ENCODE peak calls at places on chromosomes 13 and 19, in four cellular contexts. R is GM12878, O is H1, T is K562. G is an unnamed sample.

GRCh38 chr19:1045247-1045603 is 5.3 kb downstream of the ABCA7 start:
- DNase-seq in R (no peak), O (no peak), T (peak), G (peak)

GRCh38 chr13:109778102-109778542 is 8.3 kb downstream of the IRS2 start:
- DNase-seq in R (no peak), O (no peak), T (no peak), G (no peak)

GRCh38 chr19:18205180-18205915 is 1.5 kb upstream of the RAB3A start:
- DNase-seq in R (no peak), O (no peak), T (peak), G (no peak)

GRCh38 chr19:58394821-58395219 is 636 bp upstream of the RNF225 start:
- DNase-seq in R (no peak), O (no peak), T (no peak), G (no peak)

GRCh38 chr13:79485014-79485441 is 4.1 kb downstream of the NDFIP2 start:
- DNase-seq in R (no peak), O (no peak), T (no peak), G (peak)

GRCh38 chr19:50794074-50794777 is 4.0 kb downstream of the ACP4 start:
- DNase-seq in R (no peak), O (no peak), T (peak), G (no peak)

GRCh38 chr19:12757544-12758274 is 6.1 kb downstream of the BEST2 start:
- DNase-seq in R (no peak), O (peak), T (peak), G (peak)

GRCh38 chr13:90709329-90709728 is 638.2 kb upstream of the MIR17HG start:
- DNase-seq in R (no peak), O (no peak), T (no peak), G (no peak)

GRCh38 chr13:92074658-92075057 is 676.2 kb downstream of the GPC5 start:
- DNase-seq in R (no peak), O (no peak), T (no peak), G (peak)

DNA sequence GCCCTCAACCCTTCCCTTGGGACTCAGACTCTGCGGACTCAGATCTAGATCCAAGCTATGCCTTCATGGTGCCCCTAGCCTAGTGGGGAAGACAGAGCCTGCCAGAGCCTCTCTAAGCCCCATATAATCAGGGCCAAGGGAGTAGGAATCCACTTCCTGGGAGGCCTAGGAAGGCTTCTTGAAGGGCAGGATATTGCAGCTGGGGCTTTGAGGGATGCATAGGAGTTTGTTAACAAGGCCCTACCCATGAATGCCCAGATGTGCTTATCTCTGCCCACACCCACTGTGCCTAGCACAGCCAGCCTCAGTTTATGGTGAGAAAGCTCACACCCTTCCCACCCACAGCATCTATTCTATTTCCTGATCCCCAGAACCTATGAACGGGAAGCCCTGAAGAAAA is 11.3 kb downstream of the APBA3 start:
- DNase-seq in R (no peak), O (no peak), T (no peak), G (no peak)
- TF ChIP-seq BRCA1 in R (no peak), O (no peak), T (no peak), G (no peak)

GRCh38 chr13:47433461-47434005 is 536.7 kb upstream of the HTR2A start:
- DNase-seq in R (no peak), O (no peak), T (no peak), G (no peak)
- TF ChIP-seq BRCA1 in R (no peak), O (no peak), T (no peak), G (no peak)

GRCh38 chr13:99072356-99072755 is 94.5 kb upstream of the DOCK9 start:
- DNase-seq in R (no peak), O (no peak), T (no peak), G (no peak)
- TF ChIP-seq BRCA1 in R (no peak), O (no peak), T (no peak), G (no peak)

GRCh38 chr19:19578241-19578640 is 40.2 kb downstream of the CILP2 start:
- DNase-seq in R (no peak), O (no peak), T (no peak), G (no peak)
- TF ChIP-seq BRCA1 in R (no peak), O (no peak), T (no peak), G (no peak)

DNA sequence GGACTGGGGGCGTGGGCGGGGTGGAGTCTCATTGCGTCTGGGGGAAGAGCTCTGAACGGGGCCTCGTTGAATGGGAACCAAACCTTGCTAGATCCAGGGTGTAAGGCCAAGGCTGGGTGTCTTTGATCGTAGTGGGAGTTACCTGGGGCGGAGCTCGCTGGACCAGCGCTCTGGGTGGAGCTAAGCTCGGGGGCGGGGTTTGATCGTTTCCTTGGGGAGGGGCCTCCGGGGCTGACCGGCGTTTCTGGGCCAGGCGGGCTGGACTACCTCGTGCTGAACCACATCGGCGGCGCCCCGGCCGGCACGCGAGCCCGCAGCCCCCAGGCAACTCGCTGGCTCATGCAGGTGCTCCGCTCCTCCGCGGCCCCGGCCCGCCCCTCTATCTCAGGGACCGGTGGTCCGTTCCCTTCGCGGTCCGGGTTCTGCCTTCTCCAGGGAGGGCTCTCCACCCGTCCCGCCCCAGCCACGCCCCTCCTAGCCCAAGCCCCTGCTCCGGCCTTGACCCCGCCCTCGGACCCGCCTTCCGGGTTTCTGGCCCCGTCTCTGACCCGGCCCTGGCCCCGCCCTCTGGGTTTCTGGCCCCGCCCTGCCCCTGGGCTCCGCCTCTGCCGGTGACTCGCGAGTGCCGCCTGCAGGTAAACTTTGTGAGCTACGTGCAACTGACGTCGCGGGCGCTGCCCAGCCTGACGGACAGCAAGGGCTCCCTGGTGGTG is 3.3 kb upstream of the RPL36 start:
- DNase-seq in R (peak), O (peak), T (peak), G (peak)
- TF ChIP-seq BRCA1 in R (no peak), O (no peak), T (no peak), G (no peak)

GRCh38 chr19:53877361-53877766 is 4.6 kb upstream of the PRKCG start:
- DNase-seq in R (no peak), O (no peak), T (no peak), G (no peak)
- TF ChIP-seq BRCA1 in R (no peak), O (no peak), T (no peak), G (no peak)

GRCh38 chr13:32940601-32941000 is 75.6 kb upstream of the KL start:
- DNase-seq in R (no peak), O (no peak), T (no peak), G (no peak)
- TF ChIP-seq BRCA1 in R (no peak), O (no peak), T (no peak), G (no peak)

GRCh38 chr19:14460935-14461334 is 14.2 kb downstream of the PTGER1 start:
- DNase-seq in R (no peak), O (no peak), T (no peak), G (no peak)

GRCh38 chr19:14463747-14464146 is 11.4 kb downstream of the PTGER1 start:
- DNase-seq in R (no peak), O (no peak), T (no peak), G (no peak)

DNA sequence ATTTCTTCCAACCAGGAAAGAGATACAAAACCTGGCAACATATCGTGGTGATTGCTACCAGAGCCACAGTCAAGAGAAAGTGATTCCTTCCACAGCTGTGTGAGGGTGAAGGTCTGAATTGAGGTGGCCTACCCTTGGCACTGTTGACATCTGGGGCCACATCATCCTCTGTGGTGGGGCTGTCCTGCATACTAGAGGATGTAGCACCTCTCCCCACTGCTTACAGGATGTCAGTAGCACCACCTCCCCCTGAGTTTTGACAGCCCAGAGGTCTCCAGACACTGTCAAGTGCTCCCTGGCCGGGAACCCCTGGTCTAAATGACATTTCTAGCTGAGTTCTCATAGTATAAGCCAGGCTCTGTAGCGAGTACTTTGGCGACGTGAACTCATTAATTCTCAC is 15.5 kb downstream of the PTGER1 start:
- DNase-seq in R (no peak), O (no peak), T (peak), G (no peak)
- TF ChIP-seq BRCA1 in R (no peak), O (no peak), T (no peak), G (no peak)

G was measured in HepG2.